ENCODE peak calls at places on chromosomes 13 and 19, in five cellular contexts. One of them, this sample, is unnamed.

GRCh38 chr13:44504146-44504545 is 72.0 kb downstream of the TSC22D1 start:
- DNase-seq in mucosa of descending colon: no peak
- DNase-seq in dorsolateral prefrontal cortex: no peak
- DNase-seq in left lung: no peak
- DNase-seq in neural progenitor cell: no peak
- DNase-seq in this sample: no peak

GRCh38 chr13:112140366-112140765 is 73.4 kb downstream of the SOX1 start:
- DNase-seq in dorsolateral prefrontal cortex: no peak
- DNase-seq in left lung: no peak
- DNase-seq in neural progenitor cell: no peak
- DNase-seq in mucosa of descending colon: no peak
- DNase-seq in this sample: peak; percentile 20

GRCh38 chr13:99345345-99345744 is 38.1 kb upstream of the GPR183 start:
- DNase-seq in dorsolateral prefrontal cortex: no peak
- DNase-seq in neural progenitor cell: no peak
- DNase-seq in left lung: no peak
- DNase-seq in mucosa of descending colon: no peak
- DNase-seq in this sample: no peak

GRCh38 chr13:44220948-44221347 is 152.7 kb upstream of the SERP2 start:
- DNase-seq in mucosa of descending colon: no peak
- DNase-seq in left lung: no peak
- DNase-seq in neural progenitor cell: peak; percentile 33
- DNase-seq in dorsolateral prefrontal cortex: no peak
- DNase-seq in this sample: no peak

GRCh38 chr13:114025432-114026127 is 51.7 kb upstream of the C13orf46 start:
- DNase-seq in neural progenitor cell: peak; percentile 38
- DNase-seq in mucosa of descending colon: no peak
- DNase-seq in left lung: no peak
- DNase-seq in dorsolateral prefrontal cortex: no peak
- DNase-seq in this sample: no peak

GRCh38 chr13:113672002-113672651 is 5.1 kb downstream of the GRK1 start:
- DNase-seq in dorsolateral prefrontal cortex: no peak
- DNase-seq in neural progenitor cell: no peak
- DNase-seq in mucosa of descending colon: peak; percentile 21
- DNase-seq in left lung: peak; percentile 15
- DNase-seq in this sample: no peak

GRCh38 chr13:20140487-20140886 is 20.4 kb downstream of the GJA3 start:
- DNase-seq in left lung: no peak
- DNase-seq in mucosa of descending colon: no peak
- DNase-seq in dorsolateral prefrontal cortex: no peak
- DNase-seq in neural progenitor cell: no peak
- DNase-seq in this sample: peak; percentile 27

GRCh38 chr19:31289381-31289880 is 59.8 kb downstream of the TSHZ3 start:
- DNase-seq in dorsolateral prefrontal cortex: no peak
- DNase-seq in neural progenitor cell: no peak
- DNase-seq in left lung: peak; percentile 16
- DNase-seq in mucosa of descending colon: no peak
- DNase-seq in this sample: no peak

GRCh38 chr13:76791290-76791664 is 94.9 kb downstream of the KCTD12 start:
- DNase-seq in mucosa of descending colon: no peak
- DNase-seq in neural progenitor cell: no peak
- DNase-seq in left lung: no peak
- DNase-seq in dorsolateral prefrontal cortex: no peak
- DNase-seq in this sample: no peak

GRCh38 chr19:45470147-45471081 is 2.6 kb downstream of the FOSB start:
- DNase-seq in left lung: no peak
- DNase-seq in mucosa of descending colon: peak; percentile 60
- DNase-seq in neural progenitor cell: no peak
- DNase-seq in dorsolateral prefrontal cortex: no peak
- DNase-seq in this sample: no peak

GRCh38 chr19:10817291-10818038 is 18.5 kb downstream of the TMED1 start:
- DNase-seq in dorsolateral prefrontal cortex: no peak
- DNase-seq in left lung: peak; percentile 62
- DNase-seq in neural progenitor cell: no peak
- DNase-seq in mucosa of descending colon: peak; percentile 62
- DNase-seq in this sample: no peak

GRCh38 chr13:110350509-110350908 is 43.4 kb downstream of the COL4A2 start:
- DNase-seq in mucosa of descending colon: no peak
- DNase-seq in left lung: no peak
- DNase-seq in neural progenitor cell: no peak
- DNase-seq in dorsolateral prefrontal cortex: no peak
- DNase-seq in this sample: no peak

GRCh38 chr13:101267656-101268055 is 148.7 kb downstream of the NALCN start:
- DNase-seq in neural progenitor cell: no peak
- DNase-seq in dorsolateral prefrontal cortex: no peak
- DNase-seq in mucosa of descending colon: no peak
- DNase-seq in left lung: no peak
- DNase-seq in this sample: no peak

GRCh38 chr13:98083936-98084335 is 59.0 kb upstream of the FARP1 start:
- DNase-seq in mucosa of descending colon: no peak
- DNase-seq in dorsolateral prefrontal cortex: no peak
- DNase-seq in neural progenitor cell: no peak
- DNase-seq in left lung: no peak
- DNase-seq in this sample: no peak

GRCh38 chr13:60066206-60066605 is 97.5 kb downstream of the DIAPH3 start:
- DNase-seq in neural progenitor cell: no peak
- DNase-seq in left lung: no peak
- DNase-seq in dorsolateral prefrontal cortex: no peak
- DNase-seq in mucosa of descending colon: no peak
- DNase-seq in this sample: no peak

GRCh38 chr19:5679289-5680082 is 830 bp downstream of the MICOS13 start:
- DNase-seq in mucosa of descending colon: peak; percentile 55
- DNase-seq in neural progenitor cell: no peak
- DNase-seq in left lung: no peak
- DNase-seq in dorsolateral prefrontal cortex: no peak
- DNase-seq in this sample: no peak

GRCh38 chr13:104810242-104810641 is 1725.2 kb downstream of the EFNB2 start:
- DNase-seq in neural progenitor cell: no peak
- DNase-seq in left lung: no peak
- DNase-seq in mucosa of descending colon: no peak
- DNase-seq in dorsolateral prefrontal cortex: no peak
- DNase-seq in this sample: no peak

GRCh38 chr13:110388141-110388943 is 81.3 kb downstream of the COL4A2 start:
- DNase-seq in mucosa of descending colon: no peak
- DNase-seq in left lung: no peak
- DNase-seq in dorsolateral prefrontal cortex: no peak
- DNase-seq in neural progenitor cell: no peak
- DNase-seq in this sample: no peak

GRCh38 chr19:3801412-3802096 is 15.4 kb upstream of the MATK start:
- DNase-seq in dorsolateral prefrontal cortex: peak; percentile 75
- DNase-seq in mucosa of descending colon: peak; percentile 55
- DNase-seq in left lung: peak; percentile 57
- DNase-seq in neural progenitor cell: peak; percentile 72
- DNase-seq in this sample: no peak

GRCh38 chr19:54633401-54633800 is 3.1 kb downstream of the LILRB1 start:
- DNase-seq in left lung: no peak
- DNase-seq in dorsolateral prefrontal cortex: no peak
- DNase-seq in mucosa of descending colon: no peak
- DNase-seq in neural progenitor cell: no peak
- DNase-seq in this sample: no peak

GRCh38 chr13:21233086-21233485 is 56.6 kb downstream of the MRPL57 start:
- DNase-seq in mucosa of descending colon: no peak
- DNase-seq in left lung: no peak
- DNase-seq in dorsolateral prefrontal cortex: no peak
- DNase-seq in neural progenitor cell: no peak
- DNase-seq in this sample: no peak

GRCh38 chr19:1776606-1777147 is 23.4 kb downstream of the ONECUT3 start:
- DNase-seq in mucosa of descending colon: no peak
- DNase-seq in dorsolateral prefrontal cortex: no peak
- DNase-seq in neural progenitor cell: no peak
- DNase-seq in left lung: no peak
- DNase-seq in this sample: no peak

GRCh38 chr13:26628706-26629105 is 71.2 kb downstream of the WASF3 start:
- DNase-seq in dorsolateral prefrontal cortex: no peak
- DNase-seq in left lung: no peak
- DNase-seq in mucosa of descending colon: no peak
- DNase-seq in neural progenitor cell: peak; percentile 41
- DNase-seq in this sample: no peak

GRCh38 chr13:48851707-48852106 is 124.0 kb upstream of the FNDC3A start:
- DNase-seq in neural progenitor cell: no peak
- DNase-seq in mucosa of descending colon: no peak
- DNase-seq in left lung: no peak
- DNase-seq in dorsolateral prefrontal cortex: no peak
- DNase-seq in this sample: no peak

GRCh38 chr19:38869160-38869835 is 8.8 kb downstream of the RINL start:
- DNase-seq in left lung: no peak
- DNase-seq in neural progenitor cell: no peak
- DNase-seq in dorsolateral prefrontal cortex: no peak
- DNase-seq in mucosa of descending colon: peak; percentile 66
- DNase-seq in this sample: no peak

GRCh38 chr13:73421310-73421912 is 362.6 kb downstream of the KLF5 start:
- DNase-seq in left lung: no peak
- DNase-seq in neural progenitor cell: no peak
- DNase-seq in mucosa of descending colon: no peak
- DNase-seq in dorsolateral prefrontal cortex: no peak
- DNase-seq in this sample: no peak

DNA sequence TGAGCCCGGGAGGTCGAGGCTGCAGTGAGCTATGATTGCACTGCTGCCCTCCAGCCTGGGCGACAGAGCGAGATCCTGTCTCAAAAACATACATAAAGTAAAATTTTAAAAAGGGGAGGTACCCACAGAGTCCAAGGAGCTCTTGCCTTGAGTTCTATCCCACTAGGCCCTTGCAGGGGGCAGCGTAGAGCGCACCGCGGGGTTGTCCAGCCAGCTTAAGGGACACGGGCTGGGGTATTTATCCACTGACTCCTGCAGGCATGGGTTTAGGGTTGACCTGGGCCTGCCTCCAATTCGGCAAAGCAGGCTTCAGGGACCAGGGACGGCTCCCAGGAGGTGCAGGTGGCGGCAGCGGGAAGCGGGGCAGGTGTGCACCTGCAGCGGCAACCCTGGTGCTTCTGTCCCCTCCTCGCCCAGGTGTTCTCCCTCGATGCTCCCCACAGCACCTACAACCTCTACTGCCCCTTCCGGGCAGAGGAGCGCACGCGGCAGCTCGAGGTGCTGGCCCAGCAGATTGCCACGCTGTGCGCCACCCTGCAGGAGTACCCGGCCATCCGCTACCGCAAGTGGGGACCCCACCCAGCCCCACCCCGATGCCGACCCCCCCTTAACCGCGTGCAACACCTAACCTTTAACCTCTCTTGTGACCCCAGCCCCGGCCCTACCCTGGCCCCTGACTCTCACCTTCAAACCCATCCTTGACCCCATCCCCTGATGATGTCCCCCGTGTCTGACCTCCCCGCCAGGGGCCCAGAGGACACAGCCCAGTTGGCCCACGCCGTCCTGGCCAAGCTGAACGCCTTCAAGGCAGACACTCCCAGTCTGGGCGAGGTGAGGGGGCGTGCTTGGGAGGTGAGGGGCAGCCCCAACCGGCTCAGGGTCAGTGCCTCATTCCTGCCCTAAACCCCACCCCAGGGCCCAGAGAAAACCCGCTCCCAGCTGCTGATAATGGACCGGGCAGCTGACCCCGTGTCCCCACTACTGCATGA is 4.7 kb downstream of the STXBP2 start:
- DNase-seq in neural progenitor cell: peak; percentile 26
- DNase-seq in mucosa of descending colon: peak; percentile 11
- DNase-seq in left lung: no peak
- DNase-seq in dorsolateral prefrontal cortex: no peak
- DNase-seq in this sample: no peak
- TF ChIP-seq CTCF in neural progenitor cell: peak; percentile 38
- TF ChIP-seq CTCF in mucosa of descending colon: no peak
- TF ChIP-seq CTCF in left lung: no peak
- TF ChIP-seq CTCF in dorsolateral prefrontal cortex: no peak
- TF ChIP-seq CTCF in this sample: no peak

GRCh38 chr13:95862401-95862800 is 185.5 kb downstream of the DNAJC3 start:
- DNase-seq in neural progenitor cell: no peak
- DNase-seq in mucosa of descending colon: no peak
- DNase-seq in left lung: no peak
- DNase-seq in dorsolateral prefrontal cortex: no peak
- DNase-seq in this sample: no peak

GRCh38 chr13:95870421-95870820 is 182.8 kb downstream of the UGGT2 start:
- DNase-seq in left lung: no peak
- DNase-seq in dorsolateral prefrontal cortex: no peak
- DNase-seq in neural progenitor cell: peak; percentile 33
- DNase-seq in mucosa of descending colon: no peak
- DNase-seq in this sample: no peak

GRCh38 chr13:95865080-95865597 is 188.1 kb downstream of the UGGT2 start:
- DNase-seq in dorsolateral prefrontal cortex: no peak
- DNase-seq in neural progenitor cell: no peak
- DNase-seq in mucosa of descending colon: no peak
- DNase-seq in left lung: no peak
- DNase-seq in this sample: no peak
- TF ChIP-seq CTCF in dorsolateral prefrontal cortex: no peak
- TF ChIP-seq CTCF in neural progenitor cell: no peak
- TF ChIP-seq CTCF in mucosa of descending colon: no peak
- TF ChIP-seq CTCF in left lung: no peak
- TF ChIP-seq CTCF in this sample: no peak

DNA sequence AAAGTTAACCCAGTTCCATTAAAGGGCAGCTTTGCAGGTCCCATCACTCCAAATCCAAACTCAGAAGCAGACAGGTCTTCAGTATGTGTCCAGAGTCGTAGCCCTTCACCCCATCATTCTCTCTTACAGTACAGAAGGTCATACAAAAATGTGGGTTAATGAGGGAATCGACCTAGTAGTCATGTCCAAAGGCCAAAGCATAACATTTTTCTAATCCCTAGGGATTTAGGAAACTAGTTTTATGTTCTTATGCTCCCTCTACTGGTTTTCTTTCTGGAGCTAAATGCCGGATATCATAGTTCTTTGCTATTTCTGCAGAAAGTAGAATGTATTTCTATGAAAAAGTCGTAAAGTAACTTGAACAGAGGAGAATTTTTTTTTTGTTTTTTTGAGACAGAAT is 72.2 kb downstream of the DHRS12 start:
- DNase-seq in mucosa of descending colon: no peak
- DNase-seq in left lung: no peak
- DNase-seq in dorsolateral prefrontal cortex: no peak
- DNase-seq in neural progenitor cell: no peak
- DNase-seq in this sample: no peak
- TF ChIP-seq CTCF in mucosa of descending colon: no peak
- TF ChIP-seq CTCF in left lung: peak; percentile 33
- TF ChIP-seq CTCF in dorsolateral prefrontal cortex: peak; percentile 75
- TF ChIP-seq CTCF in neural progenitor cell: no peak
- TF ChIP-seq CTCF in this sample: peak; percentile 30

GRCh38 chr13:33799950-33800592 is 17.9 kb upstream of the RFC3 start:
- DNase-seq in mucosa of descending colon: no peak
- DNase-seq in neural progenitor cell: peak; percentile 33
- DNase-seq in dorsolateral prefrontal cortex: no peak
- DNase-seq in left lung: no peak
- DNase-seq in this sample: no peak

GRCh38 chr13:33796095-33796494 is 21.9 kb upstream of the RFC3 start:
- DNase-seq in dorsolateral prefrontal cortex: no peak
- DNase-seq in mucosa of descending colon: no peak
- DNase-seq in left lung: no peak
- DNase-seq in neural progenitor cell: no peak
- DNase-seq in this sample: no peak

GRCh38 chr13:33798023-33798422 is 19.9 kb upstream of the RFC3 start:
- DNase-seq in dorsolateral prefrontal cortex: no peak
- DNase-seq in mucosa of descending colon: no peak
- DNase-seq in left lung: no peak
- DNase-seq in neural progenitor cell: no peak
- DNase-seq in this sample: no peak

GRCh38 chr13:33797622-33798021 is 20.3 kb upstream of the RFC3 start:
- DNase-seq in neural progenitor cell: no peak
- DNase-seq in mucosa of descending colon: no peak
- DNase-seq in left lung: no peak
- DNase-seq in dorsolateral prefrontal cortex: no peak
- DNase-seq in this sample: no peak

GRCh38 chr13:33800646-33801186 is 17.2 kb upstream of the RFC3 start:
- DNase-seq in left lung: no peak
- DNase-seq in neural progenitor cell: no peak
- DNase-seq in dorsolateral prefrontal cortex: no peak
- DNase-seq in mucosa of descending colon: no peak
- DNase-seq in this sample: no peak
- TF ChIP-seq CTCF in left lung: no peak
- TF ChIP-seq CTCF in neural progenitor cell: no peak
- TF ChIP-seq CTCF in dorsolateral prefrontal cortex: no peak
- TF ChIP-seq CTCF in mucosa of descending colon: no peak
- TF ChIP-seq CTCF in this sample: no peak